ENCODE peak calls at places on chromosome 13, in nine cellular contexts. J, X, R, V, M, Y, K, D and U are unnamed samples.

GRCh38 chr13:25977216-25977615 is 74.6 kb downstream of the SHISA2 start:
- DNase-seq in X (no peak), D (no peak), Y (no peak), R (peak), K (no peak), M (no peak), J (no peak), V (no peak), U (no peak)

GRCh38 chr13:66195238-66195637 is 1034.9 kb downstream of the PCDH9 start:
- DNase-seq in M (no peak), V (no peak), K (no peak), J (no peak), D (no peak), X (no peak), Y (no peak), R (no peak), U (no peak)

GRCh38 chr13:39362652-39363390 is 240.2 kb downstream of the LHFPL6 start:
- DNase-seq in K (no peak), R (no peak), Y (no peak), J (no peak), V (no peak), M (no peak), D (no peak), X (no peak), U (no peak)

GRCh38 chr13:75222031-75222430 is 259.9 kb downstream of the TBC1D4 start:
- DNase-seq in D (no peak), M (peak), K (no peak), V (no peak), X (no peak), Y (no peak), J (no peak), R (no peak), U (no peak)

GRCh38 chr13:58876473-58876872 is 1244.9 kb downstream of the PCDH17 start:
- DNase-seq in X (no peak), J (no peak), K (no peak), Y (no peak), M (no peak), D (no peak), V (no peak), R (no peak), U (no peak)

GRCh38 chr13:79227418-79227817 is 178.6 kb downstream of the RBM26 start:
- DNase-seq in M (no peak), D (no peak), R (no peak), V (no peak), J (no peak), K (no peak), Y (no peak), X (no peak), U (no peak)

GRCh38 chr13:107099661-107100060 is 531.7 kb upstream of the ARGLU1 start:
- DNase-seq in K (no peak), D (no peak), V (no peak), J (no peak), Y (no peak), R (no peak), M (peak), X (no peak), U (no peak)

GRCh38 chr13:99958402-99959126 is 13.0 kb downstream of the ZIC5 start:
- DNase-seq in D (no peak), J (no peak), K (no peak), R (peak), V (no peak), Y (no peak), X (no peak), M (no peak), U (no peak)

GRCh38 chr13:24274452-24274971 is 34.9 kb upstream of the C1QTNF9 start:
- DNase-seq in Y (no peak), J (no peak), D (peak), X (no peak), M (peak), K (no peak), V (no peak), R (no peak), U (no peak)

GRCh38 chr13:45228002-45228401 is 27.2 kb upstream of the KCTD4 start:
- DNase-seq in R (no peak), M (no peak), J (no peak), X (no peak), Y (no peak), K (no peak), D (no peak), V (no peak), U (no peak)

GRCh38 chr13:42498521-42498920 is 75.4 kb upstream of the TNFSF11 start:
- DNase-seq in R (no peak), J (no peak), D (no peak), M (no peak), K (no peak), V (no peak), Y (no peak), X (no peak), U (no peak)

GRCh38 chr13:34655554-34655953 is 286.5 kb upstream of the NBEA start:
- DNase-seq in X (no peak), M (no peak), J (no peak), R (no peak), Y (no peak), V (no peak), K (no peak), D (no peak), U (no peak)

GRCh38 chr13:46484561-46484960 is 68.4 kb upstream of the LRCH1 start:
- DNase-seq in Y (no peak), K (no peak), M (peak), X (no peak), R (no peak), J (no peak), D (no peak), V (no peak), U (no peak)

GRCh38 chr13:21583496-21583895 is 20.5 kb downstream of the MICU2 start:
- DNase-seq in D (no peak), J (no peak), R (peak), V (no peak), X (no peak), M (peak), K (peak), Y (no peak), U (no peak)

GRCh38 chr13:113604186-113604585 is 19.6 kb downstream of the TFDP1 start:
- DNase-seq in J (no peak), X (no peak), R (no peak), K (no peak), M (no peak), Y (no peak), D (no peak), V (no peak), U (no peak)

GRCh38 chr13:78192721-78193120 is 274.1 kb upstream of the EDNRB start:
- DNase-seq in R (no peak), J (peak), Y (no peak), V (no peak), X (no peak), K (no peak), D (no peak), M (peak), U (no peak)

GRCh38 chr13:100668408-100668807 is 6.2 kb downstream of the TMTC4 start:
- DNase-seq in R (no peak), Y (no peak), D (no peak), M (no peak), V (no peak), J (no peak), X (no peak), K (no peak), U (no peak)

GRCh38 chr13:66506031-66506777 is 723.9 kb downstream of the PCDH9 start:
- DNase-seq in Y (no peak), V (no peak), K (no peak), J (no peak), D (no peak), R (no peak), M (no peak), X (no peak), U (no peak)

GRCh38 chr13:35979378-35979911 is 151.7 kb downstream of the DCLK1 start:
- DNase-seq in K (peak), J (peak), R (no peak), X (no peak), M (peak), D (no peak), Y (peak), V (no peak), U (no peak)

GRCh38 chr13:73062368-73062767 is 3.6 kb downstream of the KLF5 start:
- DNase-seq in M (no peak), Y (no peak), J (no peak), K (no peak), X (no peak), V (no peak), R (no peak), D (no peak), U (no peak)

GRCh38 chr13:110449225-110450015 is 112.1 kb downstream of the RAB20 start:
- DNase-seq in K (no peak), V (no peak), X (no peak), J (no peak), Y (no peak), R (no peak), M (no peak), D (no peak), U (no peak)

GRCh38 chr13:105960326-105960725 is 575.1 kb downstream of the EFNB2 start:
- DNase-seq in X (no peak), Y (no peak), V (no peak), M (no peak), K (no peak), D (no peak), J (no peak), R (no peak), U (no peak)

GRCh38 chr13:59834801-59835200 is 328.9 kb downstream of the DIAPH3 start:
- DNase-seq in D (no peak), V (no peak), M (peak), K (no peak), X (no peak), Y (no peak), J (no peak), R (no peak), U (no peak)

GRCh38 chr13:82681535-82681934 is 1200.7 kb downstream of the SLITRK1 start:
- DNase-seq in J (no peak), M (no peak), R (peak), Y (no peak), K (no peak), V (no peak), D (no peak), X (no peak), U (no peak)

GRCh38 chr13:27375686-27376326 is 48.6 kb upstream of the GTF3A start:
- DNase-seq in X (no peak), J (no peak), D (no peak), Y (peak), M (peak), V (peak), K (peak), R (peak), U (peak)

GRCh38 chr13:79079351-79079839 is 326.7 kb downstream of the RBM26 start:
- DNase-seq in D (no peak), K (no peak), X (no peak), M (no peak), R (no peak), V (no peak), Y (no peak), J (no peak), U (no peak)

GRCh38 chr13:91817250-91817649 is 418.8 kb downstream of the GPC5 start:
- DNase-seq in X (no peak), V (no peak), R (no peak), M (peak), K (no peak), Y (no peak), D (no peak), J (no peak), U (no peak)
- TF ChIP-seq CTCF in X (peak), V (no peak), R (no peak), M (peak), K (no peak), Y (no peak), D (peak), J (no peak), U (no peak)

GRCh38 chr13:70623260-70623659 is 515.0 kb upstream of the KLHL1 start:
- DNase-seq in D (no peak), R (no peak), J (no peak), K (no peak), M (peak), X (no peak), Y (no peak), V (no peak), U (no peak)
- TF ChIP-seq CTCF in D (peak), R (peak), J (peak), K (peak), M (peak), X (peak), Y (no peak), V (peak), U (peak)

GRCh38 chr13:43787998-43788397 is 1.2 kb upstream of the ENOX1 start:
- DNase-seq in R (no peak), Y (no peak), V (no peak), X (peak), K (no peak), D (no peak), J (no peak), M (peak), U (peak)
- TF ChIP-seq CTCF in R (peak), Y (no peak), V (peak), X (peak), K (peak), D (peak), J (no peak), M (peak), U (peak)

GRCh38 chr13:30744056-30744684 is 8.8 kb downstream of the ALOX5AP start:
- DNase-seq in D (no peak), V (peak), X (peak), M (peak), J (no peak), Y (no peak), K (no peak), R (no peak), U (no peak)
- TF ChIP-seq CTCF in D (no peak), V (no peak), X (no peak), M (no peak), J (no peak), Y (no peak), K (no peak), R (no peak), U (no peak)

DNA sequence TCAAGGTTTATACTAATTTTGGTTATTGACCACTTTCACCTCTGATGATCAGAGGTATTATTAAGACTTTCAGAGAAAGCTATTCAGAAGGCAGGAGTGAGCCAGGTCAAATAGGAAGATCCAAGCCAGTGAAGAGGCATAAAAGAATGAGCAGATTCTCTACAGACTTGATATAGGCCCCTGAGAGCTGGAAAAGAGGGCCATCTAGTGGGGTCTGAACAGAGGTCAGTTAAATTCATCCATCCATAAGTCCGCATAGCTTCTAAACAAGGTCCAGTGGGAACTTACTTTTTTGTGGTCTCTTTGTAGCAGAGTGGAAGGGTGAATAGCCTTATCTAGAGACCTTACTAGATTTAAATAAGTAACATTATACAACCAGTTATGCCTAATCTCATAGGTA is 126.6 kb upstream of the UFM1 start:
- DNase-seq in X (no peak), Y (no peak), K (no peak), D (no peak), M (peak), V (no peak), R (no peak), J (no peak), U (no peak)
- TF ChIP-seq CTCF in X (no peak), Y (no peak), K (no peak), D (peak), M (peak), V (no peak), R (peak), J (peak), U (no peak)

DNA sequence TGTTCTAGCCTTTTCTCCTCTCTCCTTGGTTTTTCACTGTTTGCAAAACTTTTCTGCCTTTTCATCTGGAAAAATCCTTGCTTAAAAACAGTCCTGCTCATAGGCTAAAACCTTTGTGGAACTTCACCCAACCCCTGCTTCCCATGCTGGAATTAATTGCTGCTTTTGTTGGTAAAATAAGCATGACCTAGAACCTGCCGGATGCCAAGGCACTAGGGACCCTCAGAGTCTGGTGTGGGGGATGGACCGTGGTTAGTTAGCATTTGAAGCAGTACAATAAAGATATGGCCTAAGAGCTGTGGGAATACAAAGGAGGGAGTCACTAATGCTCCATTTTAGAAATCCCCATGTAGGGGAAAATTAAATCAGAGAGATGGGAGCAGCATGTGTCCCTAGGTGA is 326.3 kb downstream of the KCNRG start:
- DNase-seq in R (no peak), J (no peak), X (no peak), Y (no peak), D (no peak), M (no peak), K (no peak), V (no peak), U (no peak)
- TF ChIP-seq CTCF in R (no peak), J (no peak), X (no peak), Y (no peak), D (no peak), M (no peak), K (no peak), V (no peak), U (no peak)

DNA sequence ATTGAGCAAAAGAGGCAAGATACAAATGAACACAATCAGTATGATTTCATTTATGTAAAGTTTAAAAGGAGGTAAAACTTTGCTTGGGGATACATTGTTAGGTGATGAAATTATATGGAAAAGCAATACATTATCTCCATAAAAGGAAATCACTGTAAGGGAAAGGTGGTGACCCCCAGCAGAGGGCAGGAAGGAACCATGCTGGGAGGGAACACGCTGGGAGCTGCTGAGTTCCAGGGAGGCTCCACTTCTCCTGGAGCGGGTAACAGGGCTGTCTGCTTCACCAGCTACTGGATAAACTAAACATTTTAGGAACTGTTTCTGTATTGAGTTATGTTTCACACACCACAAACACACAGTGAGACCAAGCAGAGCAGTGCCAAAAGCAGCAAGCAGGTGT is 91.2 kb downstream of the KATNAL1 start:
- DNase-seq in D (no peak), M (no peak), K (no peak), V (no peak), R (no peak), X (no peak), J (no peak), Y (no peak), U (no peak)
- TF ChIP-seq CTCF in D (no peak), M (no peak), K (no peak), V (no peak), R (no peak), X (no peak), J (no peak), Y (no peak), U (no peak)